ENCODE peak calls at places on chromosomes 6 and 20, in eight cellular contexts. U is CD8-positive, alpha-beta T cell; E is H9; Y is upper lobe of left lung; R is A549; O is psoas muscle; A is prostate gland; N is nephron progenitor cell. W is an unnamed sample.

GRCh38 chr6:158861686-158862381 is 42.7 kb upstream of the EZR start:
- DNase-seq in U (no peak), E (no peak), Y (no peak), R (no peak), O (no peak), A (peak), N (no peak), W (no peak)

GRCh38 chr6:134529921-134530320 is 212.0 kb upstream of the SGK1 start:
- DNase-seq in U (no peak), E (no peak), Y (no peak), R (peak), O (no peak), A (no peak), N (no peak), W (no peak)

GRCh38 chr20:63103402-63104311 is 96.9 kb upstream of the BHLHE23 start:
- DNase-seq in U (no peak), E (no peak), Y (no peak), R (peak), O (no peak), A (no peak), N (no peak), W (no peak)

GRCh38 chr6:36323062-36323461 is 13.6 kb downstream of the BNIP5 start:
- DNase-seq in U (no peak), E (no peak), Y (peak), R (peak), O (no peak), A (no peak), N (peak), W (no peak)

GRCh38 chr6:142155895-142156757 is 9.1 kb downstream of the VTA1 start:
- DNase-seq in U (no peak), E (peak), Y (no peak), R (peak), O (no peak), A (no peak), N (no peak), W (no peak)

GRCh38 chr20:16011519-16011918 is 561.7 kb downstream of the KIF16B start:
- DNase-seq in U (no peak), E (no peak), Y (no peak), R (no peak), O (no peak), A (no peak), N (no peak), W (no peak)

GRCh38 chr6:44858998-44859397 is 469.1 kb upstream of the RUNX2 start:
- DNase-seq in U (no peak), E (no peak), Y (no peak), R (no peak), O (no peak), A (no peak), N (no peak), W (no peak)

GRCh38 chr6:2740601-2741000 is 10.1 kb downstream of the MYLK4 start:
- DNase-seq in U (no peak), E (no peak), Y (no peak), R (no peak), O (no peak), A (no peak), N (no peak), W (no peak)

GRCh38 chr6:72286911-72287311 is 335.0 kb upstream of the KCNQ5 start:
- DNase-seq in U (no peak), E (no peak), Y (no peak), R (no peak), O (no peak), A (no peak), N (no peak), W (no peak)

GRCh38 chr6:134240664-134241431 is 77.1 kb downstream of the SGK1 start:
- DNase-seq in U (peak), E (no peak), Y (no peak), R (no peak), O (peak), A (peak), N (no peak), W (no peak)

GRCh38 chr20:39290575-39290974 is 328.4 kb downstream of the DHX35 start:
- DNase-seq in U (no peak), E (peak), Y (no peak), R (no peak), O (no peak), A (no peak), N (no peak), W (no peak)

GRCh38 chr6:87899499-87900147 is 148.0 kb upstream of the SPACA1 start:
- DNase-seq in U (no peak), E (no peak), Y (no peak), R (no peak), O (no peak), A (no peak), N (no peak), W (no peak)

GRCh38 chr20:35991142-35991771 is 22.9 kb downstream of the CNBD2 start:
- DNase-seq in U (no peak), E (no peak), Y (no peak), R (peak), O (no peak), A (peak), N (peak), W (no peak)
- TF ChIP-seq CTCF in U (peak), E (peak), Y (no peak), R (peak), O (peak), A (no peak), N (peak), W (peak)

GRCh38 chr6:99349620-99350141 is at the start of gene FAXC:
- DNase-seq in U (no peak), E (peak), Y (peak), R (peak), O (no peak), A (peak), N (peak), W (peak)
- TF ChIP-seq CTCF in U (no peak), E (peak), Y (no peak), R (peak), O (peak), A (no peak), N (no peak), W (peak)

GRCh38 chr6:50187212-50188055 is 137.7 kb upstream of the DEFB112 start:
- DNase-seq in U (no peak), E (no peak), Y (no peak), R (no peak), O (no peak), A (no peak), N (no peak), W (no peak)
- TF ChIP-seq CTCF in U (no peak), E (no peak), Y (no peak), R (no peak), O (no peak), A (no peak), N (no peak), W (no peak)

DNA sequence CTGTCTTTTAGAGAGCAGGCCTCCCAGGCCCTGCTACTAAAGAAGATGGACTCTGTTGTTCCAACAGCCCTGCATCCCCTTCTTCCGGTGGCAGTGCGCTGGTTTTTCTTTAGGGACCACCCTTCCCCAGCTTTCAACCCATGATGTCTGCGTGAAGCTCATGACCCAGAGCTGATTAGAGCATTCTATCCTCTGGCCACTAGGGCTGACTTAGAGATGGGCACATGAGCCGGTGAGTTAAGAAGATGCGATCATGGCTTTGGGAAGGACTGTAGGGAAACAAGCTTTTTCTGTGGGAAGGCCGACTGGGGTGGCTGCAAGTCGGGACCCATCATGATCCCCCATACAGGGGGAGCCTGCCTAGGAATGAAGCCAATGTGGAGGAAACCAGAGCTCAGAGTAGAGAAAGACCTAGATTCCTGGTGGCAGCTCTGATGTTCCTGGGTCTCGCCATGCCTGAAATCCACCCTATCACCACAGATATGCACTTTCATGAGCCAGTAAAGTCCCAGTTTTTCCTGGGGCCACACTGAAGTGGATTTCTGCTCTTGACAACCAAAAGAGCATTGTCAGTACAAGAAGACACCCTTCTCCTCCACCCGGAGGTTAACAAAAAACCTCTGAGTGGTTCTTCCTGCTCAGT is 29.1 kb upstream of the STX16 start:
- DNase-seq in U (no peak), E (no peak), Y (no peak), R (peak), O (no peak), A (no peak), N (no peak), W (no peak)
- TF ChIP-seq CTCF in U (no peak), E (peak), Y (no peak), R (no peak), O (peak), A (no peak), N (no peak), W (no peak)

GRCh38 chr20:46108435-46108841 is 9.7 kb upstream of the CD40 start:
- DNase-seq in U (no peak), E (no peak), Y (no peak), R (no peak), O (no peak), A (no peak), N (no peak), W (peak)
- TF ChIP-seq CTCF in U (no peak), E (no peak), Y (no peak), R (no peak), O (no peak), A (no peak), N (no peak), W (no peak)

W was measured in osteocyte.